ENCODE peak calls at places on chromosomes 1 and 21, in six cellular contexts. D is nucleus accumbens; M is activated T-cell treated with anti-CD3 and anti-CD28 coated beads for 24 hours; E is naive B cell; H is stimulated activated CD4-positive, alpha-beta T cell treated with anti-CD3 and anti-CD28 coated beads, Interleukin-1b, Interleukin-23, amount 100 ng/mL, for 24 hours; A is Peyer's patch. W is an unnamed sample.

GRCh38 chr1:118254001-118254400 is 69.0 kb upstream of the SPAG17 start:
- DNase-seq in M (no peak), A (no peak), D (no peak), E (no peak), H (no peak), W (no peak)

GRCh38 chr1:33714421-33714820 is 149.5 kb upstream of the HMGB4 start:
- DNase-seq in A (no peak), D (no peak), H (no peak), M (no peak), E (no peak), W (no peak)

GRCh38 chr1:109882288-109883245 is 28.1 kb upstream of the CSF1 start:
- DNase-seq in A (no peak), E (no peak), M (no peak), H (no peak), D (peak), W (no peak)

GRCh38 chr1:17251699-17252376 is 2.9 kb downstream of the PADI3 start:
- DNase-seq in E (no peak), D (no peak), M (no peak), H (no peak), A (no peak), W (no peak)

GRCh38 chr1:155136728-155137127 is 1.1 kb downstream of the SLC50A1 start:
- DNase-seq in D (no peak), E (no peak), A (peak), M (no peak), H (no peak), W (peak)

GRCh38 chr1:51750218-51750617 is 128.3 kb downstream of the NRDC start:
- DNase-seq in M (no peak), D (no peak), H (no peak), A (no peak), E (no peak), W (no peak)

GRCh38 chr1:109279615-109280278 is 3.2 kb downstream of the PSRC1 start:
- DNase-seq in H (no peak), D (no peak), M (no peak), E (no peak), A (no peak), W (no peak)

GRCh38 chr1:110390692-110391232 is at the start of gene SLC16A4:
- DNase-seq in A (no peak), D (no peak), M (no peak), H (no peak), E (no peak), W (no peak)

GRCh38 chr1:214427871-214428277 is 123.5 kb downstream of the PTPN14 start:
- DNase-seq in M (peak), E (peak), A (no peak), D (no peak), H (peak), W (peak)

GRCh38 chr1:31763671-31764306 is 351 bp downstream of the ADGRB2 start:
- DNase-seq in H (no peak), E (no peak), M (no peak), D (no peak), A (no peak), W (no peak)

GRCh38 chr1:205739348-205740160 is 10.4 kb downstream of the NUCKS1 start:
- DNase-seq in A (no peak), M (no peak), H (no peak), D (no peak), E (no peak), W (no peak)

GRCh38 chr21:44995257-44995941 is 55.6 kb downstream of the SLX9 start:
- DNase-seq in H (no peak), A (no peak), E (no peak), D (no peak), M (no peak), W (no peak)

GRCh38 chr1:236150291-236150940 is 8.1 kb downstream of the GPR137B start:
- DNase-seq in M (no peak), D (no peak), A (no peak), H (no peak), E (no peak), W (no peak)

GRCh38 chr1:101291562-101292035 is 54.8 kb downstream of the S1PR1 start:
- DNase-seq in E (no peak), H (no peak), D (no peak), A (no peak), M (no peak), W (peak)

GRCh38 chr1:41920658-41921057 is 1.9 kb upstream of the HIVEP3 start:
- DNase-seq in A (no peak), D (no peak), H (no peak), M (no peak), E (no peak), W (no peak)

GRCh38 chr1:116460748-116461376 is 87.8 kb downstream of the ATP1A1 start:
- DNase-seq in M (no peak), A (no peak), E (no peak), H (no peak), D (no peak), W (no peak)

GRCh38 chr1:112389689-112390088 is 6.3 kb upstream of the CTTNBP2NL start:
- DNase-seq in M (no peak), E (no peak), H (no peak), D (no peak), A (no peak), W (no peak)

GRCh38 chr1:1784933-1785332 is 6.7 kb upstream of the NADK start:
- DNase-seq in H (no peak), E (no peak), A (no peak), D (no peak), M (no peak), W (no peak)

GRCh38 chr1:24364605-24364974 is 45.4 kb downstream of the GRHL3 start:
- DNase-seq in H (no peak), M (no peak), E (no peak), A (peak), D (no peak), W (no peak)

GRCh38 chr1:112614460-112615065 is 4.4 kb downstream of the ST7L start:
- DNase-seq in M (no peak), H (no peak), D (no peak), A (no peak), E (peak), W (no peak)

GRCh38 chr1:30111431-30111830 is 612.0 kb downstream of the MATN1 start:
- DNase-seq in D (peak), E (no peak), A (peak), H (peak), M (no peak), W (no peak)

GRCh38 chr1:170790651-170791071 is 126.7 kb downstream of the PRRX1 start:
- DNase-seq in H (no peak), A (no peak), M (no peak), D (no peak), E (no peak), W (no peak)

GRCh38 chr1:32962248-32962896 is 2.2 kb downstream of the RNF19B start:
- DNase-seq in H (no peak), A (no peak), D (no peak), E (peak), M (no peak), W (peak)

GRCh38 chr21:42348762-42349161 is 2.0 kb downstream of the TFF2 start:
- DNase-seq in D (no peak), M (no peak), A (no peak), H (no peak), E (no peak), W (no peak)

GRCh38 chr1:201358596-201358995 is 18.9 kb downstream of the TNNT2 start:
- DNase-seq in A (peak), D (no peak), H (no peak), E (no peak), M (no peak), W (no peak)

GRCh38 chr21:20721151-20721550 is 277.1 kb upstream of the NCAM2 start:
- DNase-seq in A (no peak), D (no peak), M (no peak), H (no peak), E (no peak), W (no peak)

GRCh38 chr1:230306158-230306557 is 120.0 kb downstream of the PGBD5 start:
- DNase-seq in H (no peak), M (no peak), D (no peak), E (no peak), A (no peak), W (no peak)

GRCh38 chr1:112628516-112628915 is 8.9 kb downstream of the CAPZA1 start:
- DNase-seq in H (no peak), M (no peak), A (no peak), D (no peak), E (no peak), W (no peak)

GRCh38 chr1:58783090-58783992 is 506 bp downstream of the JUN start:
- DNase-seq in D (peak), H (peak), E (peak), A (peak), M (peak), W (no peak)

GRCh38 chr1:65309317-65310077 is at the start of gene DNAJC6:
- DNase-seq in H (peak), E (peak), A (peak), D (peak), M (peak), W (peak)

W was measured in GM06990.